ENCODE peak calls at places on chromosome 12, in five cellular contexts. One of them, this sample, is unnamed. For H3K9me3 and H3K36me3, the result is how much of the 10 kb centered on the place peaks cover.

GRCh38 chr12:107660861-107661415 is 24.7 kb upstream of the PWP1 start:
- DNase-seq in tibial artery: no peak
- DNase-seq in neuronal stem cell: no peak
- DNase-seq in lung: no peak
- DNase-seq in left lung: no peak
- DNase-seq in this sample: no peak

GRCh38 chr12:108102363-108102762 is 26.7 kb upstream of the WSCD2 start:
- DNase-seq in tibial artery: no peak
- DNase-seq in neuronal stem cell: no peak
- DNase-seq in lung: no peak
- DNase-seq in left lung: no peak
- DNase-seq in this sample: no peak

GRCh38 chr12:104710940-104711725 is 247.0 kb downstream of the SLC41A2 start:
- DNase-seq in tibial artery: no peak
- DNase-seq in neuronal stem cell: no peak
- DNase-seq in lung: no peak
- DNase-seq in left lung: no peak
- DNase-seq in this sample: no peak

GRCh38 chr12:107748472-107748871 is 12.5 kb downstream of the PRDM4 start:
- DNase-seq in tibial artery: no peak
- DNase-seq in neuronal stem cell: no peak
- DNase-seq in lung: no peak
- DNase-seq in left lung: no peak
- DNase-seq in this sample: no peak

GRCh38 chr12:93793983-93794382 is 116.8 kb downstream of the CRADD start:
- DNase-seq in tibial artery: no peak
- DNase-seq in neuronal stem cell: no peak
- DNase-seq in lung: no peak
- DNase-seq in left lung: no peak
- DNase-seq in this sample: no peak

GRCh38 chr12:25194211-25194610 is 749 bp downstream of the DNAI7 start:
- DNase-seq in tibial artery: no peak
- DNase-seq in neuronal stem cell: no peak
- DNase-seq in lung: no peak
- DNase-seq in left lung: no peak
- DNase-seq in this sample: no peak

GRCh38 chr12:92929957-92930356 is 862 bp upstream of the EEA1 start:
- DNase-seq in tibial artery: no peak
- DNase-seq in neuronal stem cell: no peak
- DNase-seq in lung: no peak
- DNase-seq in left lung: no peak
- DNase-seq in this sample: no peak

GRCh38 chr12:107779077-107779840 is 4.8 kb downstream of the ASCL4 start:
- DNase-seq in tibial artery: no peak
- DNase-seq in neuronal stem cell: no peak
- DNase-seq in lung: no peak
- DNase-seq in left lung: no peak
- DNase-seq in this sample: no peak

GRCh38 chr12:1800646-1801284 is 19.6 kb upstream of the LRTM2 start:
- DNase-seq in tibial artery: no peak
- DNase-seq in neuronal stem cell: peak
- DNase-seq in lung: no peak
- DNase-seq in left lung: no peak
- DNase-seq in this sample: peak

GRCh38 chr12:66061557-66062279 is 68.8 kb downstream of the LLPH start:
- DNase-seq in tibial artery: no peak
- DNase-seq in neuronal stem cell: no peak
- DNase-seq in lung: no peak
- DNase-seq in left lung: no peak
- DNase-seq in this sample: no peak

GRCh38 chr12:3341594-3341993 is 149.4 kb upstream of the PRMT8 start:
- DNase-seq in tibial artery: no peak
- DNase-seq in neuronal stem cell: no peak
- DNase-seq in lung: no peak
- DNase-seq in left lung: no peak
- DNase-seq in this sample: no peak

GRCh38 chr12:26239508-26240328 is 44.3 kb downstream of the SSPN start:
- DNase-seq in tibial artery: peak
- DNase-seq in neuronal stem cell: no peak
- DNase-seq in lung: no peak
- DNase-seq in left lung: peak
- DNase-seq in this sample: peak

GRCh38 chr12:109934026-109934425 is 34.0 kb downstream of the TCHP start:
- DNase-seq in tibial artery: no peak
- DNase-seq in neuronal stem cell: no peak
- DNase-seq in lung: no peak
- DNase-seq in left lung: no peak
- DNase-seq in this sample: no peak

GRCh38 chr12:94762259-94762942 is 112.0 kb upstream of the TMCC3 start:
- DNase-seq in tibial artery: no peak
- DNase-seq in neuronal stem cell: no peak
- DNase-seq in lung: no peak
- DNase-seq in left lung: no peak
- DNase-seq in this sample: no peak

GRCh38 chr12:115096673-115097349 is 412.8 kb upstream of the TBX3 start:
- DNase-seq in tibial artery: no peak
- DNase-seq in neuronal stem cell: no peak
- DNase-seq in lung: no peak
- DNase-seq in left lung: no peak
- DNase-seq in this sample: no peak

GRCh38 chr12:89663577-89664357 is 44.9 kb downstream of the ATP2B1 start:
- DNase-seq in tibial artery: no peak
- DNase-seq in neuronal stem cell: no peak
- DNase-seq in lung: no peak
- DNase-seq in left lung: no peak
- DNase-seq in this sample: no peak

GRCh38 chr12:90909069-90909676 is 45.8 kb downstream of the CCER1 start:
- DNase-seq in tibial artery: no peak
- DNase-seq in neuronal stem cell: peak
- DNase-seq in lung: no peak
- DNase-seq in left lung: no peak
- DNase-seq in this sample: no peak

GRCh38 chr12:94427520-94428381 is 31.9 kb downstream of the CEP83 start:
- DNase-seq in tibial artery: no peak
- DNase-seq in neuronal stem cell: no peak
- DNase-seq in lung: peak
- DNase-seq in left lung: peak
- DNase-seq in this sample: peak

GRCh38 chr12:62730649-62731377 is 204.1 kb downstream of the PPM1H start:
- DNase-seq in tibial artery: peak
- DNase-seq in neuronal stem cell: no peak
- DNase-seq in lung: no peak
- DNase-seq in left lung: no peak
- DNase-seq in this sample: no peak

GRCh38 chr12:49932023-49932422 is 18.5 kb upstream of the AQP2 start:
- DNase-seq in tibial artery: no peak
- DNase-seq in neuronal stem cell: no peak
- DNase-seq in lung: no peak
- DNase-seq in left lung: no peak
- DNase-seq in this sample: no peak

GRCh38 chr12:24991209-24992049 is 42.5 kb upstream of the BCAT1 start:
- DNase-seq in tibial artery: no peak
- DNase-seq in neuronal stem cell: peak
- DNase-seq in lung: no peak
- DNase-seq in left lung: no peak
- DNase-seq in this sample: no peak

GRCh38 chr12:65925626-65926025 is 101.3 kb downstream of the HMGA2 start:
- DNase-seq in tibial artery: no peak
- DNase-seq in neuronal stem cell: no peak
- DNase-seq in lung: no peak
- DNase-seq in left lung: no peak
- DNase-seq in this sample: no peak

GRCh38 chr12:109981311-109981710 is 14.9 kb downstream of the GIT2 start:
- DNase-seq in tibial artery: no peak
- DNase-seq in neuronal stem cell: no peak
- DNase-seq in lung: no peak
- DNase-seq in left lung: no peak
- DNase-seq in this sample: no peak

GRCh38 chr12:46179693-46180452 is 89.0 kb downstream of the SLC38A1 start:
- DNase-seq in tibial artery: no peak
- DNase-seq in neuronal stem cell: no peak
- DNase-seq in lung: no peak
- DNase-seq in left lung: no peak
- DNase-seq in this sample: no peak

GRCh38 chr12:46177842-46178608 is 90.8 kb downstream of the SLC38A1 start:
- DNase-seq in tibial artery: no peak
- DNase-seq in neuronal stem cell: no peak
- DNase-seq in lung: no peak
- DNase-seq in left lung: no peak
- DNase-seq in this sample: no peak

GRCh38 chr12:46174061-46174662 is 94.7 kb downstream of the SLC38A1 start:
- DNase-seq in tibial artery: no peak
- DNase-seq in neuronal stem cell: no peak
- DNase-seq in lung: no peak
- DNase-seq in left lung: no peak
- DNase-seq in this sample: no peak

GRCh38 chr12:46174919-46175318 is 93.9 kb downstream of the SLC38A1 start:
- DNase-seq in tibial artery: no peak
- DNase-seq in neuronal stem cell: no peak
- DNase-seq in lung: no peak
- DNase-seq in left lung: no peak
- DNase-seq in this sample: no peak

GRCh38 chr12:46177020-46177419 is 91.8 kb downstream of the SLC38A1 start:
- DNase-seq in tibial artery: no peak
- DNase-seq in neuronal stem cell: no peak
- DNase-seq in lung: no peak
- DNase-seq in left lung: no peak
- DNase-seq in this sample: no peak
- H3K4me3 ChIP-seq in tibial artery: no peak
- H3K4me3 ChIP-seq in neuronal stem cell: no peak
- H3K4me3 ChIP-seq in lung: no peak
- H3K4me3 ChIP-seq in left lung: no peak
- H3K4me3 ChIP-seq in this sample: no peak

GRCh38 chr12:28308891-28309290 is 118.6 kb downstream of the CCDC91 start:
- DNase-seq in tibial artery: no peak
- DNase-seq in neuronal stem cell: no peak
- DNase-seq in lung: no peak
- DNase-seq in left lung: no peak
- DNase-seq in this sample: no peak
- H3K9me3 ChIP-seq in tibial artery: under half
- H3K9me3 ChIP-seq in neuronal stem cell: under half
- H3K9me3 ChIP-seq in lung: under half
- H3K9me3 ChIP-seq in left lung: under half
- H3K9me3 ChIP-seq in this sample: under half

GRCh38 chr12:120095356-120096135 is 21.0 kb downstream of the RAB35 start:
- DNase-seq in tibial artery: no peak
- DNase-seq in neuronal stem cell: no peak
- DNase-seq in lung: no peak
- DNase-seq in left lung: no peak
- DNase-seq in this sample: no peak

GRCh38 chr12:120098756-120099470 is 17.6 kb downstream of the RAB35 start:
- DNase-seq in tibial artery: no peak
- DNase-seq in neuronal stem cell: no peak
- DNase-seq in lung: no peak
- DNase-seq in left lung: no peak
- DNase-seq in this sample: no peak

GRCh38 chr12:120093592-120094355 is 22.8 kb downstream of the RAB35 start:
- DNase-seq in tibial artery: no peak
- DNase-seq in neuronal stem cell: no peak
- DNase-seq in lung: no peak
- DNase-seq in left lung: no peak
- DNase-seq in this sample: peak

GRCh38 chr12:120094485-120094884 is 22.1 kb downstream of the RAB35 start:
- DNase-seq in tibial artery: no peak
- DNase-seq in neuronal stem cell: no peak
- DNase-seq in lung: no peak
- DNase-seq in left lung: no peak
- DNase-seq in this sample: peak

DNA sequence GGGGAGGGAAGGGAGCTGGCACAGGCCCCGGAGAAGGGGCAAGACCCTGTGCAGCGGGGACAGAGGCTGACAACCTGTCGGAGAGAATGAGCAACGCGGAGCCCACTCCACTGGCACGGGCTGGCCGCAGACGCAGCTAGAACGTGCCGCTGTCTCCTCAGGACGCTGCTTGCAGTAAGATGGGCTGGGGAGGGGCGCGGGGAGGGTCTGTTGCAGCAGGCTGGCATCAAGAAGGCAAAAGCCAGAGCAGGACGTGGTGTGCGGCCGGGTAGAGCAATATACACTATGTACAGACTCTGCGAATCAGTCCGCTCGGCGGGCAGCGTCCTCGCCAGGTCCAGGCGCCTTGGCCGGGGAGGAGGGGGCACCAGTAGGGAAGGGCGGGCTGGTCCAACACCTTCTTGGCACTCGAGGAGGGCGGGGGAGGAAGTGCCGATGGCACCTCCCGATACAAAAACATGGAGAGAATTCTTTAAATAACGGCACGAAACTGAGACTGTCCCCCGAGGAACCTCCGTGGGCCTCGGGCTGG is 19.8 kb downstream of the RAB35 start:
- DNase-seq in tibial artery: no peak
- DNase-seq in neuronal stem cell: no peak
- DNase-seq in lung: no peak
- DNase-seq in left lung: no peak
- DNase-seq in this sample: no peak
- H3K36me3 ChIP-seq in tibial artery: half or more
- H3K36me3 ChIP-seq in neuronal stem cell: half or more
- H3K36me3 ChIP-seq in lung: half or more
- H3K36me3 ChIP-seq in left lung: under half
- H3K36me3 ChIP-seq in this sample: under half

GRCh38 chr12:6058481-6059161 is 65.8 kb downstream of the VWF start:
- DNase-seq in tibial artery: no peak
- DNase-seq in neuronal stem cell: no peak
- DNase-seq in lung: no peak
- DNase-seq in left lung: no peak
- DNase-seq in this sample: no peak

GRCh38 chr12:6056406-6057211 is 67.9 kb downstream of the VWF start:
- DNase-seq in tibial artery: no peak
- DNase-seq in neuronal stem cell: no peak
- DNase-seq in lung: no peak
- DNase-seq in left lung: no peak
- DNase-seq in this sample: no peak

GRCh38 chr12:6059221-6059620 is 65.2 kb downstream of the VWF start:
- DNase-seq in tibial artery: no peak
- DNase-seq in neuronal stem cell: no peak
- DNase-seq in lung: no peak
- DNase-seq in left lung: no peak
- DNase-seq in this sample: no peak

GRCh38 chr12:6059860-6060565 is 64.5 kb downstream of the VWF start:
- DNase-seq in tibial artery: no peak
- DNase-seq in neuronal stem cell: no peak
- DNase-seq in lung: no peak
- DNase-seq in left lung: no peak
- DNase-seq in this sample: no peak

GRCh38 chr12:6057693-6058092 is 66.8 kb downstream of the VWF start:
- DNase-seq in tibial artery: no peak
- DNase-seq in neuronal stem cell: no peak
- DNase-seq in lung: no peak
- DNase-seq in left lung: no peak
- DNase-seq in this sample: no peak
- H3K4me3 ChIP-seq in tibial artery: no peak
- H3K4me3 ChIP-seq in neuronal stem cell: no peak
- H3K4me3 ChIP-seq in lung: no peak
- H3K4me3 ChIP-seq in left lung: no peak
- H3K4me3 ChIP-seq in this sample: no peak